ENCODE peak calls at places on chromosomes 13 and 19, in four cellular contexts. L is cardiac muscle cell, K is suprapubic skin, Y is Peyer's patch. F is an unnamed sample.
A peak's percentile ranks its signal among the peaks of the same experiment; 100 is the strongest.

GRCh38 chr19:40464059-40465024 is 1.2 kb downstream of the BLVRB start:
- DNase-seq in L (peak; percentile 82), K (peak; percentile 91), Y (peak; percentile 75), F (no peak)

GRCh38 chr19:9917322-9917721 is 19.0 kb downstream of the OLFM2 start:
- DNase-seq in L (peak; percentile 57), K (no peak), Y (no peak), F (no peak)

GRCh38 chr19:49338023-49338677 is 2.9 kb downstream of the CD37 start:
- DNase-seq in L (peak; percentile 21), K (no peak), Y (peak; percentile 15), F (no peak)

GRCh38 chr13:48873598-48873997 is 102.1 kb upstream of the FNDC3A start:
- DNase-seq in L (peak; percentile 23), K (no peak), Y (no peak), F (no peak)

GRCh38 chr19:49355890-49356289 is 6.3 kb downstream of the TEAD2 start:
- DNase-seq in L (no peak), K (no peak), Y (peak; percentile 48), F (no peak)

GRCh38 chr13:44620057-44620456 is 43.9 kb upstream of the TSC22D1 start:
- DNase-seq in L (peak; percentile 71), K (no peak), Y (no peak), F (no peak)

GRCh38 chr13:113157929-113158747 is at the start of gene PROZ:
- DNase-seq in L (no peak), K (no peak), Y (peak; percentile 10), F (no peak)

GRCh38 chr13:25300861-25301346 is 521 bp upstream of the NUP58 start:
- DNase-seq in L (no peak), K (peak; percentile 66), Y (no peak), F (peak; percentile 51)

GRCh38 chr13:40772765-40773473 is 1.9 kb upstream of the MRPS31 start:
- DNase-seq in L (no peak), K (no peak), Y (no peak), F (no peak)

GRCh38 chr13:101939370-101939769 is 462.5 kb downstream of the FGF14 start:
- DNase-seq in L (no peak), K (no peak), Y (no peak), F (no peak)

GRCh38 chr13:112056739-112057433 is 10.1 kb upstream of the SOX1 start:
- DNase-seq in L (no peak), K (no peak), Y (no peak), F (no peak)

GRCh38 chr13:86510792-86511191 is 711.6 kb upstream of the SLITRK6 start:
- DNase-seq in L (no peak), K (no peak), Y (no peak), F (no peak)

GRCh38 chr13:41995946-41996345 is 35.0 kb upstream of the VWA8 start:
- DNase-seq in L (no peak), K (no peak), Y (no peak), F (no peak)

GRCh38 chr19:10882108-10882457 is 10.7 kb downstream of the CARM1 start:
- DNase-seq in L (peak; percentile 42), K (no peak), Y (no peak), F (no peak)

GRCh38 chr13:31274345-31274870 is 74.6 kb downstream of the B3GLCT start:
- DNase-seq in L (no peak), K (no peak), Y (no peak), F (no peak)

GRCh38 chr19:38037151-38037611 is 130.2 kb downstream of the SIPA1L3 start:
- DNase-seq in L (peak; percentile 36), K (no peak), Y (no peak), F (no peak)

GRCh38 chr13:103671547-103671946 is 605.3 kb upstream of the SLC10A2 start:
- DNase-seq in L (no peak), K (no peak), Y (no peak), F (no peak)

GRCh38 chr19:751501-752341 is 809 bp downstream of the MISP start:
- DNase-seq in L (no peak), K (peak; percentile 71), Y (no peak), F (no peak)

GRCh38 chr19:13865578-13866462 is 11.1 kb upstream of the NANOS3 start:
- DNase-seq in L (peak; percentile 39), K (no peak), Y (no peak), F (no peak)

GRCh38 chr13:47610687-47611086 is 390.4 kb downstream of the SUCLA2 start:
- DNase-seq in L (no peak), K (no peak), Y (no peak), F (no peak)

GRCh38 chr13:113815151-113816058 is 48.5 kb downstream of the GAS6 start:
- DNase-seq in L (no peak), K (no peak), Y (no peak), F (peak; percentile 44)

GRCh38 chr13:97113231-97114001 is 108.7 kb upstream of the MBNL2 start:
- DNase-seq in L (no peak), K (no peak), Y (no peak), F (no peak)

GRCh38 chr13:66348745-66349720 is 881.1 kb downstream of the PCDH9 start:
- DNase-seq in L (no peak), K (no peak), Y (no peak), F (no peak)

GRCh38 chr13:41503386-41503785 is 46.0 kb downstream of the RGCC start:
- DNase-seq in L (no peak), K (no peak), Y (no peak), F (no peak)

GRCh38 chr19:10871711-10872550 is 578 bp downstream of the CARM1 start:
- DNase-seq in L (peak; percentile 60), K (peak; percentile 87), Y (no peak), F (peak; percentile 61)

GRCh38 chr13:45328661-45329105 is 12.3 kb downstream of the TPT1 start:
- DNase-seq in L (no peak), K (no peak), Y (no peak), F (no peak)

GRCh38 chr13:65990684-65991083 is 1239.5 kb downstream of the PCDH9 start:
- DNase-seq in L (no peak), K (no peak), Y (no peak), F (no peak)

GRCh38 chr13:80955487-80955886 is 614.6 kb upstream of the SPRY2 start:
- DNase-seq in L (no peak), K (no peak), Y (no peak), F (no peak)

GRCh38 chr13:113489549-113490495 is 689 bp downstream of the DCUN1D2 start:
- DNase-seq in L (peak; percentile 38), K (peak; percentile 79), Y (peak; percentile 27), F (peak; percentile 50)

GRCh38 chr13:98405107-98405571 is 171.8 kb downstream of the STK24 start:
- DNase-seq in L (peak; percentile 52), K (no peak), Y (no peak), F (no peak)

GRCh38 chr13:112714366-112714765 is 24.5 kb downstream of the ATP11A start:
- DNase-seq in L (no peak), K (peak; percentile 55), Y (no peak), F (no peak)

GRCh38 chr19:49864890-49865289 is 2.5 kb downstream of the PNKP start:
- DNase-seq in L (no peak), K (no peak), Y (no peak), F (no peak)

GRCh38 chr19:55678121-55678671 is 3.2 kb downstream of the EPN1 start:
- DNase-seq in L (no peak), K (no peak), Y (peak; percentile 90), F (peak; percentile 87)

DNA sequence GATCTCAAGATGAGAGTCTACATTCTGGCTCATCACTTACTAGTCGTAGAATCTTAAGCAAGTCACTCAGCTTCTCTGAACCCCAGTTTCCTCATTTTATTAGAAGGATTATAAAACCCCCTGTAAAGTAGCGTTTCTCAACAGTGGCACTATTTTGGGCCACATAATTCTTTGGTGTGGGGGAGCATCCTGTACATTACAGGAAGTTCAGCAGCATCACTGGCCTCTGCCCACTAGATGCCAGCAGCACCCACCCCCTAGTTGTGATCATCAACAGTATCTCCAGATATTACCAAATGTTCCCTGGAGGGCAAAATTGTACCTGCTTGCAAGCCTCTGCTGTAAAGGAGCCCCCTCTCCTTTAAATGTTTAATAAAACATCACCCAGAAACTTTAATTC is 22.6 kb downstream of the STARD13 start:
- DNase-seq in L (no peak), K (no peak), Y (no peak), F (no peak)
- TF ChIP-seq CTCF in L (peak; percentile 6), K (no peak), Y (peak; percentile 2), F (peak; percentile 12)

GRCh38 chr19:3881272-3882040 is 971 bp downstream of the ATCAY start:
- DNase-seq in L (no peak), K (no peak), Y (no peak), F (no peak)

GRCh38 chr19:3879656-3880055 is 829 bp upstream of the ATCAY start:
- DNase-seq in L (no peak), K (no peak), Y (no peak), F (no peak)

GRCh38 chr19:3880471-3881271 is at the start of gene ATCAY:
- DNase-seq in L (peak; percentile 27), K (no peak), Y (no peak), F (no peak)

DNA sequence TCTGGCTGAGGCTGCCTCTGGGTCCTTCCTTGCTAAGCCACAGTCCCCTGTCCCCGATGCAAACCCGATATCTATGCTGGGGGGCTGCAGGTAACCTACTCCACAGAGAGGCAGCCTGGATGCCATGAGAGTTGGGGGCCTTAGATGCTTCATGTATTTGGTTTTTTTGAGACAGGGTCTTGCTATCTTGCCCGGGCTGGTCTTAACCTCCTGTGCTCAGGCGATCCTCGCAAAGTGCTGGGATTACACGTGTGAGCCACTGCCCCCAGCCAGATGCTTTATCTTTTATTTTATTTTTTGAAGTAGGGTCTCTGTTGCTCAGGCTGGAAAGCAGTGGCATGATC is 1.5 kb downstream of the ATCAY start:
- DNase-seq in L (no peak), K (no peak), Y (no peak), F (no peak)
- H3K27me3 ChIP-seq in L (peaks cover 40% of the 10 kb centered on the region), K (peaks cover 76% of the 10 kb centered on the region), Y (peaks cover 15% of the 10 kb centered on the region), F (no peaks in the 10 kb centered on the region)

DNA sequence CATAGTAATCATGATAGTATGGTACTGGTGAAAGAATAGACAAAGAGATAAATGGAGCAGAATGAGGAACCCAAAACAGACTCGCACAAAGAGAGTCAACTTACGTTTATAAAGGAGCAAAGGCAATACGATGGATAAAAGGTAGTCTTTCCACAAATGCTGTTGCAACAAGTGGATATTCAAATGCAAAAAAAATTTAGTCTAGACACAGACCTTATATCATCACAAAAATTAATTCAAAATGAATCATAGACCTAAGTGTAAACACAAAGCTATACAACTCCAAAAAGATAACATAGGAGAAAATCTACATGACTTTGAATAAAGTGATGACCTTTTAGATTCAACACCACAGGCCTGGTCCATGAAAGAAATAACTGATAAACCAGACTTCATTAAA is 131.6 kb downstream of the KL start:
- DNase-seq in L (no peak), K (no peak), Y (no peak), F (no peak)
- H3K4me3 ChIP-seq in L (no peak overlapping the region), K (no peak overlapping the region), Y (no peak overlapping the region), F (no peak overlapping the region)

DNA sequence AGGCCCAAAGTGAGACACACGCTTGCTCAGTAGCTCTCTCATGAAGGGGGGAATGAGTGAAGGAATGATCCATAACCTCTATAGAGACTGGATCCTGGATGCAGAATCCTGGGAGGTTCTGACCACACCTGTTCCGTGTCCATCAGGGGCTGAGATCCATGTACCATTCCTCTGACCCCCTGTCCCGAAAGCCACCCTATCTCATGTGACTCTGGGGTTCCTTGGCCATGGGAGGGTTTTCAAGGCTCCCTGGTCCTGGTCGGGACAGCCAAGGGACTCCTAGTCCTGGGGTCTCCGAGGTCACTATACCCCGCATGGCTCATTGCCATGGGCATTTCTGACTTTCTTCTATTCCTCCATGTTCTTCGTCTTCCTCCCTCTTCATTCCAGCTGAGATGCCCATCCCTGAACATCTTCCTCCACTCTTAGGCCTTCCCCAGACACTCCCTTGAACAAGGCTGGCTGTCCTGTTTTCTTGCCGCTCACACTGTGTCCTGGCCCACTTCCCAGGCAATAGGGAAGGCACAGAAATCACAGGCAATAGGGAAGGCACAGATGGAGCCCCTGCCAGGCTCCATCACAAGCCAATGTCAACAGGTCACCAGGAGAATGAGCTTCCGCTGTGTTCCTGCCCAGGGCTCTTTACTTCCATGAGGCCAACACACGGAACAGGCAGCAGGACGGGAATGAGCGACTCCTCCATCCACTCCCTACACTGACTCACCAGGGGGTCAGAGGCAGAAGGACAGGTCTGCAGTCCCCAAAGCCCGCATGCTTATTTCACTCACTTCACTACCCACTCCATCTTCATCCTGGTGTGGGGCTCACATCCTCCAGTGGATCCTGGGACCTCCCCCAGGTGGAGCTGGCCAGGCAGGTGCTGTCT is 3.2 kb downstream of the CEACAM5 start:
- DNase-seq in L (no peak), K (no peak), Y (no peak), F (no peak)
- TF ChIP-seq CTCF in L (no peak), K (no peak), Y (no peak), F (no peak)